ENCODE peak calls at places on chromosomes 4 and X, in four cellular contexts. One of them, this sample, is unnamed.

GRCh38 chrX:22163306-22163705 is 109.4 kb upstream of the CBLL2 start:
- DNase-seq in endothelial cell: no peak
- DNase-seq in fibroblast of villous mesenchyme: no peak
- DNase-seq in astrocyte: no peak
- DNase-seq in this sample: no peak

GRCh38 chr4:110270492-110271197 is 72.2 kb upstream of the ELOVL6 start:
- DNase-seq in endothelial cell: no peak
- DNase-seq in fibroblast of villous mesenchyme: peak
- DNase-seq in astrocyte: peak
- DNase-seq in this sample: no peak

GRCh38 chr4:125315571-125316390 is 1.0 kb downstream of the FAT4 start:
- DNase-seq in endothelial cell: peak
- DNase-seq in fibroblast of villous mesenchyme: peak
- DNase-seq in astrocyte: peak
- DNase-seq in this sample: peak

GRCh38 chrX:20372533-20372932 is 105.8 kb upstream of the RPS6KA3 start:
- DNase-seq in endothelial cell: no peak
- DNase-seq in fibroblast of villous mesenchyme: peak
- DNase-seq in astrocyte: peak
- DNase-seq in this sample: no peak

GRCh38 chr4:1718095-1718850 is 2.9 kb downstream of the TMEM129 start:
- DNase-seq in endothelial cell: no peak
- DNase-seq in fibroblast of villous mesenchyme: no peak
- DNase-seq in astrocyte: no peak
- DNase-seq in this sample: no peak

GRCh38 chr4:10589808-10590207 is 94.8 kb downstream of the CLNK start:
- DNase-seq in endothelial cell: no peak
- DNase-seq in fibroblast of villous mesenchyme: no peak
- DNase-seq in astrocyte: no peak
- DNase-seq in this sample: no peak

GRCh38 chr4:188372856-188373255 is 233.6 kb downstream of the TRIML1 start:
- DNase-seq in endothelial cell: no peak
- DNase-seq in fibroblast of villous mesenchyme: peak
- DNase-seq in astrocyte: peak
- DNase-seq in this sample: no peak

GRCh38 chr4:17577660-17578481 is 873 bp downstream of the LAP3 start:
- DNase-seq in endothelial cell: peak
- DNase-seq in fibroblast of villous mesenchyme: peak
- DNase-seq in astrocyte: peak
- DNase-seq in this sample: no peak

GRCh38 chrX:85243761-85244410 is at the start of the genes SATL1 and ZNF711:
- DNase-seq in endothelial cell: peak
- DNase-seq in fibroblast of villous mesenchyme: peak
- DNase-seq in astrocyte: peak
- DNase-seq in this sample: peak

GRCh38 chrX:72100824-72101351 is 30.8 kb downstream of the RTL5 start:
- DNase-seq in endothelial cell: no peak
- DNase-seq in fibroblast of villous mesenchyme: no peak
- DNase-seq in astrocyte: no peak
- DNase-seq in this sample: no peak

GRCh38 chr4:18291313-18291712 is 269.8 kb upstream of the LCORL start:
- DNase-seq in endothelial cell: no peak
- DNase-seq in fibroblast of villous mesenchyme: no peak
- DNase-seq in astrocyte: no peak
- DNase-seq in this sample: no peak

GRCh38 chrX:71612256-71612655 is 6.1 kb downstream of the CXCR3 start:
- DNase-seq in endothelial cell: no peak
- DNase-seq in fibroblast of villous mesenchyme: no peak
- DNase-seq in astrocyte: no peak
- DNase-seq in this sample: no peak

GRCh38 chrX:38409289-38409688 is 56.9 kb downstream of the OTC start:
- DNase-seq in endothelial cell: no peak
- DNase-seq in fibroblast of villous mesenchyme: no peak
- DNase-seq in astrocyte: no peak
- DNase-seq in this sample: no peak

GRCh38 chr4:180057198-180057821 is 2185.9 kb upstream of the TENM3 start:
- DNase-seq in endothelial cell: peak
- DNase-seq in fibroblast of villous mesenchyme: no peak
- DNase-seq in astrocyte: no peak
- DNase-seq in this sample: no peak
- TF ChIP-seq CTCF in endothelial cell: peak
- TF ChIP-seq CTCF in fibroblast of villous mesenchyme: no peak
- TF ChIP-seq CTCF in astrocyte: no peak
- TF ChIP-seq CTCF in this sample: peak

GRCh38 chrX:1358793-1359476 is 22.4 kb downstream of the IL3RA start:
- DNase-seq in endothelial cell: no peak
- DNase-seq in fibroblast of villous mesenchyme: no peak
- DNase-seq in astrocyte: no peak
- DNase-seq in this sample: no peak
- TF ChIP-seq CTCF in endothelial cell: no peak
- TF ChIP-seq CTCF in fibroblast of villous mesenchyme: no peak
- TF ChIP-seq CTCF in astrocyte: no peak
- TF ChIP-seq CTCF in this sample: no peak

GRCh38 chrX:40660381-40660780 is 13.0 kb upstream of the CXorf38 start:
- DNase-seq in endothelial cell: no peak
- DNase-seq in fibroblast of villous mesenchyme: no peak
- DNase-seq in astrocyte: no peak
- DNase-seq in this sample: no peak

GRCh38 chrX:40663078-40663740 is 15.8 kb upstream of the CXorf38 start:
- DNase-seq in endothelial cell: no peak
- DNase-seq in fibroblast of villous mesenchyme: no peak
- DNase-seq in astrocyte: no peak
- DNase-seq in this sample: no peak

GRCh38 chrX:40661489-40661888 is 14.1 kb upstream of the CXorf38 start:
- DNase-seq in endothelial cell: no peak
- DNase-seq in fibroblast of villous mesenchyme: no peak
- DNase-seq in astrocyte: no peak
- DNase-seq in this sample: no peak

DNA sequence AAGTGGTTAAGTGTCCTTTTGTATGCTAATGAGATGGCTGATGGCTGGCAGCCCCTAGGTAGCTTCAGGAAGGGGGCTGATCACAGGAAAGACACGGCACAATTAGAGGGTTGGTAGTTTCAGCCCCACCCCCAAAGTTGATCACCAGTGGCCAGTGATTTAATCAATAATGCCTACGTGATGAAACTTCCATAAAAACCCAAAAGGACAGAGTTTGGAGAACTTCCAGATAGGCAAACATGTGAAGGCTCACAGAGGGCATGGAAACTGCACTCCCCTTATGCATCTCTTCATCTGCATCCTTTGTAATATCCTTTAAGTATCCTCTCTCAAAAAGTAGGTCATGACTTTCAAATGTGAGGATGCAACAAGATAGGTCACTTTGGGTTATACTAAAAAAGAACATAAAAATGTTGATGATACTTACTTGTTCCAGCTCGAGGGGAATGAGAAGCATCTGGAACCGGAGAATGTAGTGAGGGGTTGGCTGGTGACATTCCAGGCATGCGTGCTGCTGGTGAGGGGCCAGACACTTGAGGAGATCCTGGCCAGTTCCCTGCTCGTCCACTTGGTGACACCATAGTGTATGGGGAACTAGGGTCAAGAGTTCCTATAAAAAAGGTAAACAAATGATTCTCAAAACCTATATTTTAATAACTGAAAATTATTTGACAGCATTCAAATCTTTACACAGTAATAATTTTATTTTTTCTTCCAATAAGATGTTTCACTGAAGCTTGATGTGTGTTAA is 16.7 kb upstream of the CXorf38 start:
- DNase-seq in endothelial cell: peak
- DNase-seq in fibroblast of villous mesenchyme: peak
- DNase-seq in astrocyte: peak
- DNase-seq in this sample: no peak
- TF ChIP-seq CTCF in endothelial cell: no peak
- TF ChIP-seq CTCF in fibroblast of villous mesenchyme: peak
- TF ChIP-seq CTCF in astrocyte: no peak
- TF ChIP-seq CTCF in this sample: peak

GRCh38 chr4:113683143-113683542 is 78.4 kb downstream of the CAMK2D start:
- DNase-seq in endothelial cell: no peak
- DNase-seq in fibroblast of villous mesenchyme: no peak
- DNase-seq in astrocyte: no peak
- DNase-seq in this sample: no peak

GRCh38 chr4:113689394-113689793 is 72.1 kb downstream of the CAMK2D start:
- DNase-seq in endothelial cell: no peak
- DNase-seq in fibroblast of villous mesenchyme: no peak
- DNase-seq in astrocyte: no peak
- DNase-seq in this sample: no peak

GRCh38 chr4:113686950-113687718 is 74.4 kb downstream of the CAMK2D start:
- DNase-seq in endothelial cell: no peak
- DNase-seq in fibroblast of villous mesenchyme: no peak
- DNase-seq in astrocyte: peak
- DNase-seq in this sample: no peak

GRCh38 chr4:113682730-113683129 is 78.8 kb downstream of the CAMK2D start:
- DNase-seq in endothelial cell: no peak
- DNase-seq in fibroblast of villous mesenchyme: no peak
- DNase-seq in astrocyte: peak
- DNase-seq in this sample: no peak

DNA sequence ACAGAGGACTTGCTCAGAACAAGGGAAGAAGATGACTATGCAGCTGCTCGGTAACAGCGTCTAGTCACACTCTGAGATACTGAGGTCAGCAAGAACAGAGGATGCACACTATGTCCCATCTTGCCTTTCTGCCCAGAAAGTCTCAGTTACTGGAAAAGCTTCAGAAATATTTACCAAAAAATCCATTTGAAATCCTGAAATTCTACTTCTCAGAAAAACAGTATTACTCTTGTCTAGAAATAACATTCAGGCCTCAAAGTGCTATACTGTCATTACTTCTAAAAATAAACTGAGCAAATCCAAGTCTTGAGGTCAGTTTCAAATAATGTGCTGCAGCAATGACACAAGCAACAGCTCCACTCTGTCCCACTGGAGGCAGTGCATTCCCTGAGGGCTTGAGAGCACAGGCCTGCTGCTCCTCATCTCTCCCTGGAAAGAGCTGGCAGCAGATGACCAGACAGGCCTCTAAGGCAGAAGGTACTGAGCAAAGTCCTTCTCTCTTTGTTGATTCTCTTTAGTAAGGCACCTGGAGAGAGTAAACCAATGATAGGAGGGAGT is 76.9 kb downstream of the CAMK2D start:
- DNase-seq in endothelial cell: no peak
- DNase-seq in fibroblast of villous mesenchyme: peak
- DNase-seq in astrocyte: peak
- DNase-seq in this sample: no peak
- TF ChIP-seq CTCF in endothelial cell: no peak
- TF ChIP-seq CTCF in fibroblast of villous mesenchyme: peak
- TF ChIP-seq CTCF in astrocyte: peak
- TF ChIP-seq CTCF in this sample: no peak

GRCh38 chr4:61841710-61842109 is 641.6 kb downstream of the ADGRL3 start:
- DNase-seq in endothelial cell: no peak
- DNase-seq in fibroblast of villous mesenchyme: no peak
- DNase-seq in astrocyte: no peak
- DNase-seq in this sample: no peak
- TF ChIP-seq CTCF in endothelial cell: no peak
- TF ChIP-seq CTCF in fibroblast of villous mesenchyme: no peak
- TF ChIP-seq CTCF in astrocyte: no peak
- TF ChIP-seq CTCF in this sample: no peak

GRCh38 chr4:162126754-162127153 is 37.0 kb downstream of the FSTL5 start:
- DNase-seq in endothelial cell: no peak
- DNase-seq in fibroblast of villous mesenchyme: no peak
- DNase-seq in astrocyte: no peak
- DNase-seq in this sample: no peak

GRCh38 chr4:162131256-162131655 is 32.5 kb downstream of the FSTL5 start:
- DNase-seq in endothelial cell: no peak
- DNase-seq in fibroblast of villous mesenchyme: no peak
- DNase-seq in astrocyte: no peak
- DNase-seq in this sample: no peak
- TF ChIP-seq CTCF in endothelial cell: peak
- TF ChIP-seq CTCF in fibroblast of villous mesenchyme: no peak
- TF ChIP-seq CTCF in astrocyte: peak
- TF ChIP-seq CTCF in this sample: peak

DNA sequence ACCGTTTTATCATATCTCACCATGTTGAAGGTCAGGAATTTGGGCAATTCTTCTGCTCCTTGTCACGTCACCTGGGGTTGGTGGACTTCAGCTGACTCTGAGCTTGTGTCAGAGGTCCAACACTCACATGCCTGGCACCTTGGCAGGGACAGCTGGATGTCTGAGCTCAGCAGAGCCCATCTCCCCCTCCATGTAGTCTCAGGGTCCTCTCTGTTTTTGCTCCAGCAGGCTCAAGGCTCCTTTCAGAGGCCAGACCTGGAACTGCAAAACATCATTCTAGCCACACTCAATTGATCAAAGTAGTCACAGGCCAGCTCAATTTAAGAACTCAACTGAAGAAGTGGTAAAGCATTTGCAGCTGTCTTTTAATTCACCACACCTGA is 45.4 kb downstream of the EDNRA start:
- DNase-seq in endothelial cell: no peak
- DNase-seq in fibroblast of villous mesenchyme: no peak
- DNase-seq in astrocyte: no peak
- DNase-seq in this sample: no peak
- TF ChIP-seq CTCF in endothelial cell: no peak
- TF ChIP-seq CTCF in fibroblast of villous mesenchyme: peak
- TF ChIP-seq CTCF in astrocyte: no peak
- TF ChIP-seq CTCF in this sample: no peak